ENCODE peak calls at places on chromosomes 11 and 22, in nine cellular contexts. U is body of pancreas, H is pancreas, A is tibial artery, Y is cardiac muscle cell, S is colonic mucosa, C is thyroid gland, E is psoas muscle, D is lower lobe of right lung. Z is an unnamed sample. For H3K4me1, the result is how much of the 10 kb centered on the place peaks cover.

GRCh38 chr11:105935791-105936190 is 86.2 kb downstream of the MSANTD4 start:
- DNase-seq in H (no peak), E (no peak), C (no peak), A (no peak), U (no peak), Y (peak), S (no peak), D (no peak), Z (no peak)

GRCh38 chr11:122978303-122978620 is 3.4 kb downstream of the BSX start:
- DNase-seq in E (no peak), D (no peak), Y (no peak), C (no peak), H (no peak), U (no peak), S (no peak), A (no peak), Z (no peak)

GRCh38 chr11:118290923-118291322 is 13.6 kb upstream of the CD3E start:
- DNase-seq in Y (peak), A (peak), D (no peak), U (peak), S (peak), H (no peak), E (no peak), C (peak), Z (no peak)

GRCh38 chr11:116948375-116948774 is 111.0 kb upstream of the APOA1 start:
- DNase-seq in H (no peak), A (no peak), U (no peak), Y (peak), S (no peak), D (no peak), C (no peak), E (no peak), Z (no peak)

GRCh38 chr11:134579709-134580634 is 167.9 kb upstream of the B3GAT1 start:
- DNase-seq in D (no peak), U (no peak), C (peak), H (no peak), E (no peak), S (no peak), A (no peak), Y (no peak), Z (no peak)

GRCh38 chr11:105244157-105244820 is 104.7 kb upstream of the CARD18 start:
- DNase-seq in S (no peak), E (no peak), D (no peak), U (no peak), C (no peak), Y (peak), H (no peak), A (peak), Z (no peak)

GRCh38 chr11:7495997-7496545 is 10.8 kb downstream of the OLFML1 start:
- DNase-seq in C (no peak), S (no peak), H (no peak), E (no peak), U (no peak), Y (no peak), A (no peak), D (peak), Z (no peak)

GRCh38 chr11:46920709-46921108 is 2.4 kb upstream of the LRP4 start:
- DNase-seq in U (no peak), D (no peak), S (no peak), Y (peak), C (peak), E (peak), H (no peak), A (peak), Z (peak)

GRCh38 chr22:23520875-23521441 is 59.1 kb downstream of the IGLL1 start:
- DNase-seq in D (peak), S (peak), A (peak), E (no peak), U (peak), C (peak), Y (peak), H (peak), Z (peak)

GRCh38 chr11:7030836-7031235 is 10.6 kb downstream of the NLRP14 start:
- DNase-seq in H (no peak), C (no peak), S (no peak), U (no peak), D (no peak), E (no peak), Y (no peak), A (no peak), Z (no peak)

GRCh38 chr11:62430350-62430749 is 11.5 kb downstream of the SCGB1A1 start:
- DNase-seq in U (no peak), H (no peak), S (no peak), E (no peak), A (no peak), D (no peak), Y (no peak), C (no peak), Z (no peak)

GRCh38 chr11:69889400-69890372 is 70.5 kb upstream of the FGF3 start:
- DNase-seq in D (no peak), A (no peak), U (no peak), S (no peak), H (no peak), E (no peak), C (no peak), Y (no peak), Z (no peak)

GRCh38 chr11:122632178-122632824 is 23.2 kb upstream of the UBASH3B start:
- DNase-seq in C (peak), A (no peak), S (no peak), D (no peak), U (no peak), Y (no peak), H (no peak), E (no peak), Z (no peak)

GRCh38 chr11:100825610-100826009 is 138.5 kb downstream of the ARHGAP42 start:
- DNase-seq in Y (no peak), C (no peak), U (no peak), A (no peak), E (no peak), D (no peak), H (no peak), S (no peak), Z (no peak)

GRCh38 chr11:47460571-47461235 is 11.8 kb upstream of the RAPSN start:
- DNase-seq in H (no peak), E (no peak), S (no peak), D (no peak), Y (no peak), C (no peak), A (no peak), U (no peak), Z (no peak)

GRCh38 chr11:7924526-7924925 is 6.5 kb downstream of the OR10A6 start:
- DNase-seq in A (no peak), Y (no peak), C (no peak), S (no peak), U (peak), D (no peak), E (no peak), H (no peak), Z (no peak)

GRCh38 chr11:86932942-86933875 is 22.0 kb downstream of the FZD4 start:
- DNase-seq in Y (no peak), U (no peak), A (no peak), D (no peak), S (no peak), E (no peak), C (no peak), H (no peak), Z (no peak)

GRCh38 chr11:86934263-86934932 is 20.8 kb downstream of the FZD4 start:
- DNase-seq in S (no peak), Y (no peak), U (no peak), E (no peak), D (no peak), C (no peak), A (no peak), H (no peak), Z (no peak)

GRCh38 chr11:86931965-86932332 is 23.2 kb downstream of the FZD4 start:
- DNase-seq in E (no peak), D (no peak), A (no peak), Y (peak), H (no peak), U (no peak), S (no peak), C (peak), Z (peak)

GRCh38 chr11:86938203-86938899 is 16.8 kb downstream of the FZD4 start:
- DNase-seq in A (no peak), C (no peak), D (no peak), U (no peak), S (no peak), Y (no peak), E (no peak), H (no peak), Z (no peak)

GRCh38 chr11:86934933-86935579 is 20.1 kb downstream of the FZD4 start:
- DNase-seq in C (no peak), U (no peak), A (no peak), D (no peak), S (no peak), Y (no peak), H (no peak), E (no peak), Z (no peak)
- H3K4me1 ChIP-seq in C (under half), U (under half), A (under half), D (half or more), S (under half), Y (half or more), H (under half), E (under half), Z (under half)

GRCh38 chr11:2817431-2817830 is 68.1 kb downstream of the CDKN1C start:
- DNase-seq in E (no peak), U (no peak), H (peak), S (no peak), A (no peak), D (no peak), Y (no peak), C (no peak), Z (peak)
- H3K27ac ChIP-seq in E (no peak), U (no peak), H (no peak), S (no peak), A (no peak), D (no peak), Y (no peak), C (no peak), Z (no peak)

DNA sequence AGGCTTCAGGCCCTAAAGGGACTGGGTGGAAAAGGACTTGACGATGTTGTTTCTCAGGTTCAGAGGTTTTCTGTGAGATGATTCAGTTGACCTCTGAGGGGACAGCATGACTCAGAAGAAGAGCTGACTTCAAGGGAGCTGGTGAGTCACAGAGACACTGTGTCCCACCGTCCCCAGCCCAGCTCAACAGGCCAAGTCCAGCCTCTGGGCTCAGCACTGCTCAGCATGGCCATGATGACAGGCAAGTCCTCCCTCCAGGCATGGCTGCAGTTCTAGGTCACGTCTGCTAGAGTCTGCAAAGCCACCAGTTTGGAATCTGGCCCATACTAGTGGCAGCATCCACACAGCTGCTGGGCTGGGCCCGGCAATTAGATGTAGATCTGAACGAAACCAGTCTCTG is 12.9 kb downstream of the TRIM29 start:
- DNase-seq in U (no peak), C (no peak), D (peak), Y (no peak), E (peak), A (peak), H (no peak), S (no peak), Z (no peak)
- H3K4me1 ChIP-seq in U (under half), C (under half), D (under half), Y (under half), E (under half), A (under half), H (under half), S (under half), Z (under half)

DNA sequence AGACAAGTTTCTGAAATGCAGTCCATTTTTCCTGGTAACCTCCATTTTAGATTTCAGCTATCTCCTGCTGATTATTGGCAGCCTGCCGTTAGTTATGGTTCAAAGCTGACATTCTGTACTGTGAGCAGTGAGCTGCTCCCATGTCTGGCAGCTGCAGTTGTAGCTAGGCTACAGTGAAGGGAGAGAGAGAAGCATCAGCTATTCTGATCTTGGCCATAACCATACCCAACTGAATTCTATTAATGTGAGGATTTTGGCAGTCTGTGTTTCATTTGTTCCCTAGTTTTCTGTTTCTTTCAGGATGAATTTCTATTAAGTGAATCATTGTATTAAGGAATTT is 33.4 kb downstream of the SIK2 start:
- DNase-seq in C (peak), Y (peak), D (no peak), A (peak), H (no peak), E (peak), U (peak), S (no peak), Z (peak)
- H3K27ac ChIP-seq in C (peak), Y (no peak), D (peak), A (peak), H (peak), E (peak), U (peak), S (peak), Z (peak)

GRCh38 chr11:128708660-128709059 is 14.8 kb downstream of the FLI1 start:
- DNase-seq in Y (no peak), A (no peak), U (no peak), H (no peak), C (no peak), E (no peak), D (no peak), S (no peak), Z (no peak)
- H3K4me1 ChIP-seq in Y (under half), A (under half), U (under half), H (under half), C (under half), E (under half), D (half or more), S (under half), Z (under half)

GRCh38 chr11:2911088-2912037 is 17.9 kb downstream of the PHLDA2 start:
- DNase-seq in A (no peak), E (no peak), U (no peak), H (no peak), S (no peak), C (peak), D (no peak), Y (no peak), Z (no peak)
- H3K27ac ChIP-seq in A (no peak), E (no peak), U (peak), H (peak), S (peak), C (peak), D (peak), Y (no peak), Z (no peak)

DNA sequence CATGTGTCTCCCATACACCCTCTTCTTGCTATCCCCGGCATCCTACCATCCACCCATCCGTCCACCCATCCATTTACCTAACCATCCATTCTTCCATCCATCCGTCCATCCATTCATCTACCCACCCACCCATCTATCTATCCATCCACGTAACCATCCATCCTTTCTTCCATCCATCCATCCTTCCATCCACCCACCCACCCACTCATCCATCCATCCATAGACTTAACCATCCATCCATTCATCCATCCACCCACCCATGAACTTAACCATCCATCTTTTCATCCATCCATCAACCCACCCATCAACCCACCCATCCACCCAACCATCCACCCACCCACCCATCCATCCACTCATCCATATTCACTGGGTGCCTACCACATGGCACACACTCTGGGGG is 10.6 kb upstream of the CDC42EP2 start:
- DNase-seq in S (no peak), A (no peak), U (no peak), Y (no peak), D (no peak), C (no peak), E (no peak), H (no peak), Z (no peak)
- H3K4me1 ChIP-seq in S (under half), A (under half), U (under half), Y (under half), D (under half), C (half or more), E (under half), H (under half), Z (under half)